ENCODE peak calls at places on chromosomes 11 and 22, in five cellular contexts. One of them, this sample, is unnamed.

GRCh38 chr22:19122752-19123492 is 710 bp upstream of the DGCR2 start:
- DNase-seq in A549: no peak
- DNase-seq in GM12878: no peak
- DNase-seq in K562: peak
- DNase-seq in HepG2: no peak
- DNase-seq in this sample: peak

GRCh38 chr11:2096919-2097301 is 42.3 kb downstream of the IGF2 start:
- DNase-seq in GM12878: no peak
- DNase-seq in HepG2: no peak
- DNase-seq in K562: no peak
- DNase-seq in A549: no peak
- DNase-seq in this sample: no peak

GRCh38 chr11:48107188-48107704 is 109.4 kb upstream of the OR4B1 start:
- DNase-seq in A549: no peak
- DNase-seq in GM12878: peak
- DNase-seq in HepG2: no peak
- DNase-seq in K562: no peak
- DNase-seq in this sample: no peak

GRCh38 chr11:77213589-77214428 is 85.8 kb downstream of the MYO7A start:
- DNase-seq in HepG2: no peak
- DNase-seq in A549: no peak
- DNase-seq in K562: no peak
- DNase-seq in GM12878: no peak
- DNase-seq in this sample: no peak

GRCh38 chr22:17633217-17633997 is 4.9 kb upstream of the ATP6V1E1 start:
- DNase-seq in A549: peak
- DNase-seq in K562: peak
- DNase-seq in HepG2: peak
- DNase-seq in GM12878: no peak
- DNase-seq in this sample: no peak

GRCh38 chr11:43921561-43922294 is 20.7 kb upstream of the C11orf96 start:
- DNase-seq in A549: no peak
- DNase-seq in K562: no peak
- DNase-seq in GM12878: no peak
- DNase-seq in HepG2: no peak
- DNase-seq in this sample: no peak

GRCh38 chr11:95375881-95376280 is 144.9 kb upstream of the SESN3 start:
- DNase-seq in HepG2: no peak
- DNase-seq in GM12878: no peak
- DNase-seq in A549: no peak
- DNase-seq in K562: no peak
- DNase-seq in this sample: no peak

GRCh38 chr11:48055292-48056132 is 75.2 kb downstream of the PTPRJ start:
- DNase-seq in GM12878: no peak
- DNase-seq in A549: no peak
- DNase-seq in HepG2: peak
- DNase-seq in K562: peak
- DNase-seq in this sample: no peak

GRCh38 chr11:67022341-67022933 is 497 bp upstream of the SYT12 start:
- DNase-seq in A549: peak
- DNase-seq in GM12878: no peak
- DNase-seq in K562: no peak
- DNase-seq in HepG2: no peak
- DNase-seq in this sample: peak

GRCh38 chr11:110565690-110566336 is 136.1 kb downstream of the FDX1 start:
- DNase-seq in HepG2: no peak
- DNase-seq in A549: no peak
- DNase-seq in GM12878: no peak
- DNase-seq in K562: no peak
- DNase-seq in this sample: no peak

DNA sequence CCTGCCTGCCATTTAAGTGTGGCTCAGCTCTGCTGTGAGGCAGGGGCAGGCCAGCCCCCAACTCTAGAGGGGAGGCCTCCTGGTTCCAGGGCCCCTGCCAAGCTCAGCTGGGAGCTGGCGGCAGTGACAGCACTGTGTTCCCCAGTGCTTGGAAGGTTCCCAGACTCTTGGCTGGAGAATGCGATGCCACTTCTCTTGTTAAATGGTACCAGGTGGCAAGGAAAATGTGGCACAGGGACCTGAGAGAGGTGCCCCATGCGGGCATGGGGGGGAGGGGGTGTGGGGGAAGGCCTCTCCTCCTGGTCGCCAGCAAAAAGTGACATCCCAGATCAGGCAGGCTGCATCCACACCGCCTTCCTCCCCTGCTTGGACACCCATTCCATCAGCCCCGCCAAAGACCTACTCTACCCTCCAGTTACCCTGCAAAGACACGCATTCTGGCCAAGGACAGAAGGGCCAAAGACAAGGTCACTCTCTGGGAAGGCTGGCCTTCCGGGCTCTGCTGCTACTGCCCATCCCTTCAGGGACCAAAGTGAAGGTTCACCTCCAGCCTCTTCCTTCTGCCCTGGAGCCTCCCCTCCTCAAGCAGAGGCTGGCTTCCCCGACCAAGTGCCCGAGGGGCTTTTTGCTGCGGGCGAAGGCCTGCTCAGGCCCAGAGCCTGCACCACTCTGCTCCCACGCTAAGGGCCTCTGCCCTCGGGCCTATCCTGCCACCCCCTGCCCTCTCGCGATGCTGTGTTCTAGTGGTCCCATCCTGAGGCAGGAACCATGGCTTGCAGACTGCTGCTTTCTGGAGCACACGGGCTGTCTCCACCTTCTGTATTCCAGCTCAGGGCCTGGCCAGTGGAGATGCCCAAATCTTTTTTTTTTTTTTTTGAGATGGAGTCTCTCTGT is 8.7 kb upstream of the TNFRSF13C start:
- DNase-seq in K562: no peak
- DNase-seq in A549: no peak
- DNase-seq in GM12878: no peak
- DNase-seq in HepG2: no peak
- DNase-seq in this sample: no peak
- TF ChIP-seq MAX in K562: no peak
- TF ChIP-seq MAX in A549: no peak
- TF ChIP-seq MAX in GM12878: no peak
- TF ChIP-seq MAX in HepG2: no peak
- TF ChIP-seq MAX in this sample: no peak

GRCh38 chr11:62727833-62728721 is at the start of gene TTC9C:
- DNase-seq in K562: peak
- DNase-seq in GM12878: peak
- DNase-seq in A549: peak
- DNase-seq in HepG2: peak
- DNase-seq in this sample: peak

GRCh38 chr11:62724171-62724570 is 3.1 kb downstream of the HNRNPUL2 start:
- DNase-seq in A549: no peak
- DNase-seq in K562: no peak
- DNase-seq in GM12878: no peak
- DNase-seq in HepG2: no peak
- DNase-seq in this sample: no peak

GRCh38 chr11:62727007-62727832 is at the start of gene HNRNPUL2:
- DNase-seq in K562: peak
- DNase-seq in HepG2: peak
- DNase-seq in GM12878: peak
- DNase-seq in A549: peak
- DNase-seq in this sample: peak

GRCh38 chr11:62725686-62726085 is 1.6 kb downstream of the HNRNPUL2 start:
- DNase-seq in HepG2: peak
- DNase-seq in K562: peak
- DNase-seq in GM12878: no peak
- DNase-seq in A549: no peak
- DNase-seq in this sample: no peak

GRCh38 chr11:62726156-62727006 is 876 bp downstream of the HNRNPUL2 start:
- DNase-seq in HepG2: no peak
- DNase-seq in K562: peak
- DNase-seq in GM12878: no peak
- DNase-seq in A549: no peak
- DNase-seq in this sample: no peak
- TF ChIP-seq SMC3 in HepG2: no peak
- TF ChIP-seq SMC3 in K562: no peak
- TF ChIP-seq SMC3 in GM12878: no peak
- TF ChIP-seq SMC3 in A549: no peak
- TF ChIP-seq SMC3 in this sample: no peak

DNA sequence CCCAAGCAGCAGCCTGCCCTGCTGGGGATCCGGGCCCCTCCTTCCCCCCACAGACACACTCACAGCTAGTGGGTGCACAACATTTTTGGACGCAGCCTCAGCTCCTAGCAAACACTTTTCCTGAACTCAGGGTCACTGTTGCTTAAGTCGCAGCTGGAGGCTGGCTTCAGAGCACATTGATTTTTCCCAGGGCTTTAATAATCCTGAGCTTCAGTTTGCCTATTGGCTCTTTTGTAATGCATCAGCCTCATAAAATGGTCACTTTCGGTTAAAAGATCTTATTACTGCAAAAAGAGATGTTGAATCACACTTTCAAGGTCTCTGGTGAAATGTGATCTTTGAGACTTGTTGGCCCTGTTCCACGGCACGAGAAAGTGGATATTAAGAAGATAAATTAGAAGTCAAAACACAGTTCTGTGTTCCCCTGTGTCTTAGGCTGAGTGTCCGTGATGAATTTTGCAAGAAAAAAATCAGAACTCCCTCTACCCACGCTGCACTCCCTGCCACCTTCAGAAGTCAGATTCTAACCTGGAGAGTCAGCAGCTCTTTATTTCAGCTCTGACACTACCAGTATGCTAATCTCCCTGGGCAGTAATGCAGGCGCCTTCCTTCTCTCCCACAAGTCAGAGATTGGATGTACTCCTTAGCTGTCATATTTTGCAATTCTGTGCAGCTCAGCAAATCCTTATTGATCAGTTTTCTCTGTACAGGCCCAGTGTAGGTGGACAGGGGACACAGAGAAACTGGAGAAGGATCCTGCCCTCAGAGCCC is 158.2 kb upstream of the E2F8 start:
- DNase-seq in GM12878: no peak
- DNase-seq in HepG2: no peak
- DNase-seq in K562: no peak
- DNase-seq in A549: no peak
- DNase-seq in this sample: no peak
- TF ChIP-seq MAX in GM12878: no peak
- TF ChIP-seq MAX in HepG2: no peak
- TF ChIP-seq MAX in K562: no peak
- TF ChIP-seq MAX in A549: no peak
- TF ChIP-seq MAX in this sample: no peak

GRCh38 chr11:35799655-35800054 is 137.1 kb downstream of the TRIM44 start:
- DNase-seq in A549: no peak
- DNase-seq in K562: no peak
- DNase-seq in HepG2: no peak
- DNase-seq in GM12878: no peak
- DNase-seq in this sample: no peak

GRCh38 chr11:35800970-35801953 is 138.7 kb downstream of the TRIM44 start:
- DNase-seq in HepG2: no peak
- DNase-seq in K562: no peak
- DNase-seq in GM12878: no peak
- DNase-seq in A549: no peak
- DNase-seq in this sample: no peak

GRCh38 chr11:35796542-35796941 is 134.0 kb downstream of the TRIM44 start:
- DNase-seq in HepG2: no peak
- DNase-seq in K562: no peak
- DNase-seq in A549: peak
- DNase-seq in GM12878: no peak
- DNase-seq in this sample: no peak

GRCh38 chr11:35798983-35799382 is 136.4 kb downstream of the TRIM44 start:
- DNase-seq in GM12878: no peak
- DNase-seq in A549: no peak
- DNase-seq in HepG2: no peak
- DNase-seq in K562: no peak
- DNase-seq in this sample: no peak

DNA sequence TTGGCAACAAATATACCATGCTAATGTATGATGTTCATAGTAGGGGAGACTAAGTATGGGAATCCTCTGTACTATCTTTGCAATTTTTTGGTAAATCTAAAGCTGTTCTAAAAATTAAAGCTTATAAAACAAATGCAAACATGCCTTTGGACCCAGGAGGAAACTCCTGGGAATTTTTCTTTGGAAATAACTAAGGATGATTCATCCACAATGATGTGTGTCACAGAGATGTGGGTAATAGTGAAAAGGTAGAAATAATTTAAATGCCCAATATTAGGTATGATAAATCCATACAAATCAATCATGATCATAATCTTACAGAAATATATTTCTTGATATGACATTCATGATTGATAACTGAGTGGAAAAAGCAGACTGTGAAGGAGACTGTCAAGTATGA is 135.8 kb downstream of the TRIM44 start:
- DNase-seq in A549: no peak
- DNase-seq in GM12878: no peak
- DNase-seq in K562: no peak
- DNase-seq in HepG2: no peak
- DNase-seq in this sample: no peak
- TF ChIP-seq SMC3 in A549: no peak
- TF ChIP-seq SMC3 in GM12878: no peak
- TF ChIP-seq SMC3 in K562: no peak
- TF ChIP-seq SMC3 in HepG2: no peak
- TF ChIP-seq SMC3 in this sample: no peak

DNA sequence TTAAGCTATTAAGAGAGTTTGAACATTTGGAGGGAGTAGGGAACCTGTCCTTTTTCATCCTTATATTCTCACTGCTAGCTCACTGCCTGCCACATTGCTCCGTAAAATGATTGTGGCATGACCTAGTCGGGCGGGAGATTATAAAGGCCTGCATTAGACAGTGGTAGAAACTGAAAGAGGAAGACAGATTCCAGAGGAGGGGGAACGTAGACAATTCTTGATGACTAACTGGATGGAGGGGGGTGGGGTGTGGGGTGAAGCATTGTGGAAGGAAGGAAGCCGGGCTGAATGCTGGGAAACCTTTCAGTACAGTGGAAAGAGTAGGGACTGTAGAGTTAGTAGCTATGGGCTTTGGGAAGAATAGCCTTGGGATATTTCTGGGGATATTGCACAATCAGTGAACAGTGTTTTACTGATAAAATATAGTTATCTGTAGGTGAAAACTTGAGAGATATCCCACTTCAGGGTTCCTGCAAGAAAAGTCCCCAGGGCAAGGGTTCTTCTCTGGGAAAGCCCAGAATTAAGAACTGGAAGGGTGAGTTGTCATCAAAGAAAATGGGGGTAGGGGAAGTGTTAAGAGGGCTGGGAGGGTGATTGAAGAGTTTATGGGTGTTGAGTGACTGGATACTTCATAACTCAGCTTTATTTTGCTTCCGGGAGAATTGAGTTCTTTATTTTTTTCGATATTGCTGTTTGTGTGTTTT is 2.1 kb downstream of the MED15 start:
- DNase-seq in K562: peak
- DNase-seq in HepG2: peak
- DNase-seq in GM12878: no peak
- DNase-seq in A549: peak
- DNase-seq in this sample: peak
- TF ChIP-seq MAX in K562: no peak
- TF ChIP-seq MAX in HepG2: no peak
- TF ChIP-seq MAX in GM12878: no peak
- TF ChIP-seq MAX in A549: peak
- TF ChIP-seq MAX in this sample: peak

GRCh38 chr11:124511739-124512138 is 31.7 kb downstream of the OR8B12 start:
- DNase-seq in A549: no peak
- DNase-seq in K562: no peak
- DNase-seq in HepG2: no peak
- DNase-seq in GM12878: no peak
- DNase-seq in this sample: no peak

GRCh38 chr11:124510279-124510678 is 33.2 kb downstream of the OR8B12 start:
- DNase-seq in A549: no peak
- DNase-seq in HepG2: no peak
- DNase-seq in K562: no peak
- DNase-seq in GM12878: no peak
- DNase-seq in this sample: no peak
- TF ChIP-seq SMC3 in A549: no peak
- TF ChIP-seq SMC3 in HepG2: no peak
- TF ChIP-seq SMC3 in K562: no peak
- TF ChIP-seq SMC3 in GM12878: no peak
- TF ChIP-seq SMC3 in this sample: no peak